ENCODE peak calls at places on chromosomes 6 and 20, in six cellular contexts. Z is fibroblast of lung, I is heart left ventricle, B is suprapubic skin, R is endothelial cell of umbilical vein, E is H1. A is an unnamed sample. For H3K27me3, the result is how much of the 10 kb centered on the place peaks cover.

GRCh38 chr6:142416179-142416578 is 114.4 kb downstream of the ADGRG6 start:
- DNase-seq in E (no peak), R (peak), Z (peak), B (no peak), I (no peak), A (peak)

GRCh38 chr6:1867197-1867596 is 257.5 kb downstream of the FOXC1 start:
- DNase-seq in Z (no peak), R (no peak), I (no peak), E (no peak), B (no peak), A (no peak)

GRCh38 chr20:57503035-57503658 is 21.8 kb downstream of the CTCFL start:
- DNase-seq in R (no peak), E (no peak), Z (no peak), B (no peak), I (no peak), A (no peak)

GRCh38 chr6:151060096-151060741 is 179.5 kb upstream of the AKAP12 start:
- DNase-seq in Z (peak), R (peak), I (no peak), B (no peak), E (no peak), A (peak)

GRCh38 chr6:145738265-145738664 is 2.9 kb upstream of the EPM2A start:
- DNase-seq in Z (no peak), B (no peak), I (no peak), E (no peak), R (no peak), A (no peak)

GRCh38 chr20:49345538-49345937 is 67.7 kb upstream of the ZNFX1 start:
- DNase-seq in Z (peak), B (peak), E (no peak), R (no peak), I (no peak), A (no peak)

GRCh38 chr6:8219352-8219943 is 117.1 kb upstream of the EEF1E1 start:
- DNase-seq in R (peak), B (no peak), Z (peak), E (peak), I (peak), A (peak)

GRCh38 chr6:33335916-33336315 is 18.4 kb upstream of the ZBTB22 start:
- DNase-seq in Z (no peak), R (no peak), I (no peak), E (no peak), B (no peak), A (no peak)

GRCh38 chr6:170440437-170440836 is 112.7 kb downstream of the PSMB1 start:
- DNase-seq in E (no peak), R (no peak), Z (no peak), B (peak), I (no peak), A (no peak)

GRCh38 chr20:43295263-43295662 is 105.6 kb upstream of the PTPRT start:
- DNase-seq in Z (no peak), R (no peak), B (no peak), E (no peak), I (no peak), A (no peak)

GRCh38 chr6:153231048-153231635 is 100.1 kb upstream of the RGS17 start:
- DNase-seq in I (peak), E (peak), B (no peak), Z (peak), R (peak), A (peak)

GRCh38 chr6:149433901-149434300 is 33.8 kb downstream of the SUMO4 start:
- DNase-seq in R (no peak), I (no peak), B (no peak), E (no peak), Z (no peak), A (no peak)

DNA sequence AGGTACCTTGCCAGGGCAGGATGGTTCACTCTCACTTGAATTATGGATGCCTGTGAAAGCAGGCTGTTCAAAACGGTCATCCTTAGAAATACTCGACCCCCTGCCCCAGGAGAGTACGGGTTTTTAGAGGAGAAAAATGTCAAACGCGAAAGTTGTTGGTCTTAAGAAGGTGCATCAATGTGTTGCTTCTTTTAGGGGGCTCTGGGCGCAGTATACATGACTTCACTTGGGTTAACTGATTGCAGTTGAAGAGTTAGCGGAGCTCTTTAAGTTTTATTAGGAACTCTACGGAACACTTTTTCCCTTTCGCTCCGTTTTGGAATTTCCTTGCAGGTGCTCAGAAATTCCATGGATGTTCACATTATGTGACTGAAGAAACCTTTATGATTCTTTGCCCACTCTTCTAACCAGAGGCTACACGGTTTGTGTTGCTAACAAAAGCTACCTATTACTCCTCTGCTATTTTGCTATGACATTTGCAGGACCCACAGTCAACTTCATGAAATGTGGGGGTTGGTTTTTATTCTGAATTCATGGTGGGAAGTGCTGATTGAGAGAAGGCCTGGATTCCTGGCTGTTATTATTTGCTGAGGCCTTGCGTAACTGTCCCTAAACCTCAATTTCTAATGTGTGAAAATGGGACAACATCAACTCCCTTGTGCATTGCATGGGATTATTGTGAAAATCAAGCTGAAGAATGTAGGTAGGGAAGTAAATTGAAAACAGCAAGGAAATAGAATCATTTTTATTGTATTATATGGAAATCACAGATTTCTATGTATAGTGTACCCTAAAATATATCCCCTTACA is 845 bp downstream of the ENPP1 start:
- DNase-seq in B (no peak), Z (no peak), E (no peak), I (no peak), R (no peak), A (no peak)
- H3K4me3 ChIP-seq in B (peak), Z (peak), E (peak), I (peak), R (peak), A (peak)

GRCh38 chr20:34083137-34083536 is 28.9 kb downstream of the EIF2S2 start:
- DNase-seq in I (peak), E (no peak), Z (peak), R (peak), B (peak), A (peak)
- TF ChIP-seq CTCF in I (no peak), E (no peak), Z (no peak), R (no peak), B (no peak), A (peak)

GRCh38 chr6:108186226-108186625 is 20.4 kb downstream of the NR2E1 start:
- DNase-seq in I (no peak), Z (no peak), B (no peak), R (no peak), E (no peak), A (peak)

GRCh38 chr6:108193120-108193519 is 27.3 kb downstream of the NR2E1 start:
- DNase-seq in I (no peak), Z (no peak), E (no peak), R (no peak), B (no peak), A (peak)

DNA sequence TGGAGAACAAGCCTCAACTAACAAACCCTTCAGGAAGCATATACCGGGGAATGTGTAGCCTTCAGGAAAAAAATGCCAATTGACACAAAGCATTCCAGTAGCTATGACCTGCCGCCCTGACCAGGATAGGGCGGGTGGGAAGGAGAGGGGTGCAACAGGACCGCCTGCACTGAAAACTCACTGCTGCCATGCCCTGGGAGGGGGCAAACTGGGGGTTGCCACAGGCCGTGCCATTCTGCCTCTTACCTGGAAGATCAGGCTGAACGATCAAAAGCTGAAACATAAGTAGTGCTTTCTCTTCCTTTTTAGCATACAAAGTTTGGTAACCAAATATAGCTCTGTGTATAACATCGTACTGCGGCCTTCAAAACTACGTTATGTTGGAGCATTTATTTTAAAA is 21.7 kb downstream of the NR2E1 start:
- DNase-seq in I (no peak), R (no peak), B (no peak), Z (no peak), E (no peak), A (no peak)
- H3K27me3 ChIP-seq in I (under half), R (under half), B (under half), Z (under half), E (under half), A (under half)

GRCh38 chr6:166658792-166659150 is 31.7 kb upstream of the RPS6KA2 start:
- DNase-seq in R (no peak), Z (no peak), I (no peak), E (no peak), B (no peak), A (no peak)
- H3K4me3 ChIP-seq in R (no peak), Z (no peak), I (no peak), E (no peak), B (no peak), A (no peak)

DNA sequence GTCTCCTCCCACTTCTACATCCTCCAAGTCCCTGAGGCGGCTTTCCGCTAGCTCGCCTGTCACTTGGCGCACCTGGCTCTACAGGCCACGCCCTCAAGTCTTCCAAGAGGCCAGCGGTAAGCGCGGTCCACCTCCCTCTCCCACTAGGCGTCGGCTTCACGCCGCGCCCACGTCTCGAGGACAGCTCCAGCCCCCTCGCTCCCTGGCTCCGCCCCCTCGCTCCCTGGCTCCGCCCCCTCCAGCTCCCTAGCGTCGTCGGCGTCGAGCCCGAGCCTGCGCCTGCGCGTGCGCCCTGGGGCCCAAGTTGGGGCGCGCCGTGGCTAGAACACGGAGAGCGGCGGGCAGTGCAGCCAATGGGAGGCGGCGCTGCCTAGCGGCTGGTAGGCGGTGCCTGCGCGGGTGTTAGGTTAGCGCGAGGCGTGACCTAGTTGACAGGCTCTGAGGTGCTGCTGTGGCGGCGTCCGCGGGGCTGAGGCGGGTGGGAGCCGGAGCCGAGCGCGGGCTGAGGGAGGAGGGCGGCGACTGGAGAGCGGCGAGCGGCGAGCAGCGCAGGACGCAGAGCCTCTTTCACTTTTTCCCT is at the start of gene MACROD2:
- DNase-seq in Z (peak), E (peak), B (peak), R (peak), I (peak), A (peak)
- TF ChIP-seq CTCF in Z (no peak), E (no peak), B (no peak), R (no peak), I (no peak), A (peak)

DNA sequence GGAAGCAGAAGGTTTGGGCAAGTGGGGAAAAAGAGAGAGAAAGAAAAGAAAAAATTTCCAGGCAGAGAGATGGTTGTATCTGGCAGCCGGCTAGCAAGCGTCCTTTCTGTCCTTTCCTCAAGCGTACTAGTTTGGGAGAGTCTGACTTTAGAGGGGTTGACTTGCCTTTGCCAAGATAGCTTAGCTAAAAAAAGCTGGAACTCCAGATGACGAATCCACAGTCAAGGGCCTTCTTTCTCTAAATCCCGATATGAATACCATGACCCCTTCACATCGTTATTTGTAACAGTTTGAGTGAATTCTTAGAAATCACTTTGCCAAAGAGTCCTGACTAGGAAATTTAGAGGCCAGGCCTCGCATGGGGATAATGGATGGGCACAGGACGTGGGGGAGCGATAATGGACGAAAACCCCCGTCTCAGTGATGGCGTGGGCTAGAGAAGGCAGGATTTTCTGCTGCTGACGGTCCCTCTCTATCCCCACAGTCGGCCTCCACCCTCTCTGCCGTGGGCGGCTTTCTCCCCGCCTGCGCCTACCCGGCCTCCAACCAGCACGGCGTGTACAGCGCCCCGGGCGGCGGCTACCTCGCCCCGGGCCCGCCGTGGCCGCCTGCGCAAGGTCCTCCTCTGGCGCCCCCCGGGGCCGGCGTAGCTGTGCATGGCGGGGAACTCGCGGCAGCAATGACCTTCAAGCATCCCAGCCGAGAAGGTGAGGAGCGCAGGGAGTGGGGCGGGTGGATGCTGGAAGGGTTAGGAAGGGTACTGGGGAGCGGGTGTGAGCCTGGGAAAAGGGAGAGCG is 3.5 kb downstream of the PAX1 start:
- DNase-seq in R (no peak), E (no peak), I (no peak), B (no peak), Z (no peak), A (no peak)
- H3K27me3 ChIP-seq in R (half or more), E (half or more), I (half or more), B (half or more), Z (under half), A (under half)

GRCh38 chr6:83031689-83032088 is 34.0 kb downstream of the UBE3D start:
- DNase-seq in Z (no peak), E (no peak), R (no peak), I (no peak), B (no peak), A (no peak)
- H3K4me3 ChIP-seq in Z (no peak), E (no peak), R (no peak), I (no peak), B (no peak), A (no peak)

DNA sequence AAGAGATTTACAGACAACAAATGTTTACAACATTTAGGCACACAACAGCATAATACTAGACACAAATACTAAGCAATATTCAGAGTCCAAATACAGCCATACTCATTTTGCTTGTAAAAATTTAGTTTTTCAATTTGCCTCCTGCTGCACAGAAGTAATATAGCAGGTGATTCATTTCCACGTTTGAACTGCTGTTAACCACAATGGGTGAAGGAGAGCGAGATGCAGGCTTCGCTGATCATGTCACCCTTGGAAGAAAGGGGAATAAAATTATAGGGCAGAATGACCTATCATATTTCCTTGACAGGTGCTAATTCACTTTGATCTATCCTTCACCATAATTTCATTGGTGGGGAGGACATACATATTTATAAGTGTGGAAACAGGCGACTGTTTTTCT is 643.8 kb upstream of the AGPAT4 start:
- DNase-seq in E (no peak), R (no peak), B (no peak), Z (peak), I (no peak), A (no peak)
- TF ChIP-seq CTCF in E (no peak), R (no peak), B (no peak), Z (no peak), I (no peak), A (no peak)